ENCODE peak calls at places on chromosome 7, in ten cellular contexts. R is HCT116; L is heart right ventricle; S is cardiac muscle cell; G is small intestine; P is tibial artery; W is CD4-positive, alpha-beta T cell; T is AG04450; I is neuronal stem cell; B is left ventricle myocardium inferior. K is an unnamed sample.

GRCh38 chr7:65980478-65981250 is 1.3 kb downstream of the GUSB start:
- DNase-seq in G (peak), R (no peak), P (peak), S (peak), B (peak), I (no peak), W (peak), T (no peak), L (peak), K (peak)

GRCh38 chr7:79454325-79454960 is 976 bp upstream of the MAGI2 start:
- DNase-seq in G (no peak), W (no peak), P (peak), I (peak), L (peak), B (peak), S (peak), R (no peak), T (peak), K (peak)

GRCh38 chr7:150903627-150904026 is 51.3 kb downstream of the AOC1 start:
- DNase-seq in W (no peak), I (no peak), T (peak), B (peak), S (no peak), R (no peak), G (peak), P (no peak), L (peak), K (peak)

GRCh38 chr7:158824028-158824427 is 5.3 kb downstream of the ESYT2 start:
- DNase-seq in S (no peak), W (peak), I (no peak), P (no peak), L (no peak), R (no peak), B (no peak), G (peak), T (no peak), K (no peak)

GRCh38 chr7:80918909-80919721 is at the start of gene SEMA3C:
- DNase-seq in L (peak), W (no peak), B (peak), G (peak), R (peak), P (peak), T (peak), S (peak), I (peak), K (peak)

GRCh38 chr7:146090023-146090645 is 26.5 kb upstream of the CNTNAP2 start:
- DNase-seq in R (peak), P (no peak), G (peak), I (no peak), L (no peak), B (no peak), T (no peak), S (peak), W (no peak), K (no peak)

GRCh38 chr7:137081276-137081675 is 212.8 kb downstream of the CHRM2 start:
- DNase-seq in B (no peak), L (no peak), W (no peak), T (no peak), G (no peak), I (no peak), P (no peak), R (no peak), S (no peak), K (no peak)

GRCh38 chr7:18700147-18700546 is 204.6 kb downstream of the HDAC9 start:
- DNase-seq in T (no peak), G (no peak), P (no peak), W (no peak), B (no peak), L (no peak), I (no peak), R (peak), S (no peak), K (no peak)

GRCh38 chr7:47379629-47380324 is 202.1 kb downstream of the TNS3 start:
- DNase-seq in L (peak), P (peak), S (peak), R (peak), G (peak), I (peak), W (no peak), B (peak), T (peak), K (peak)

GRCh38 chr7:17774248-17774647 is 166.0 kb downstream of the SNX13 start:
- DNase-seq in L (no peak), T (peak), S (peak), G (no peak), P (no peak), R (no peak), I (no peak), W (no peak), B (no peak), K (no peak)

GRCh38 chr7:100017300-100017699 is 1.9 kb downstream of the ZKSCAN1 start:
- DNase-seq in P (peak), L (no peak), B (no peak), S (no peak), R (no peak), W (no peak), T (no peak), G (peak), I (no peak), K (no peak)

GRCh38 chr7:26688388-26688787 is 176.0 kb downstream of the SKAP2 start:
- DNase-seq in T (no peak), G (peak), I (no peak), W (no peak), B (no peak), P (no peak), R (no peak), L (no peak), S (no peak), K (no peak)

GRCh38 chr7:155298288-155298833 is 683 bp downstream of the INSIG1 start:
- DNase-seq in W (no peak), T (no peak), R (no peak), G (no peak), B (no peak), I (no peak), S (no peak), P (no peak), L (peak), K (no peak)

GRCh38 chr7:44697136-44698045 is 51.3 kb upstream of the ZMIZ2 start:
- DNase-seq in S (no peak), P (peak), R (no peak), G (no peak), T (no peak), L (no peak), B (no peak), I (no peak), W (no peak), K (no peak)

GRCh38 chr7:36032362-36032818 is 120.7 kb upstream of the EEPD1 start:
- DNase-seq in G (no peak), W (no peak), P (no peak), T (no peak), B (no peak), S (no peak), I (no peak), L (no peak), R (no peak), K (no peak)

GRCh38 chr7:72805526-72806494 is 22.2 kb downstream of the TYW1B start:
- DNase-seq in B (no peak), S (no peak), G (no peak), W (no peak), T (no peak), R (no peak), L (no peak), I (no peak), P (no peak), K (no peak)

GRCh38 chr7:107208046-107208458 is 39.2 kb downstream of the HBP1 start:
- DNase-seq in P (no peak), S (no peak), B (no peak), I (no peak), L (no peak), T (no peak), G (no peak), R (no peak), W (no peak), K (no peak)

GRCh38 chr7:151411551-151411950 is 1.7 kb upstream of the WDR86 start:
- DNase-seq in P (no peak), B (no peak), R (no peak), I (no peak), S (no peak), W (no peak), L (no peak), T (no peak), G (no peak), K (no peak)

GRCh38 chr7:140348161-140348849 is 50.0 kb downstream of the SLC37A3 start:
- DNase-seq in L (no peak), W (no peak), R (no peak), G (no peak), S (no peak), T (peak), B (no peak), P (no peak), I (no peak), K (no peak)

GRCh38 chr7:30162622-30163124 is 27.9 kb downstream of the MTURN start:
- DNase-seq in G (no peak), T (no peak), B (no peak), L (no peak), I (no peak), P (no peak), R (no peak), W (no peak), S (no peak), K (no peak)

GRCh38 chr7:7190142-7190541 is 7.8 kb downstream of the C1GALT1 start:
- DNase-seq in G (no peak), T (no peak), R (no peak), B (no peak), L (no peak), W (no peak), P (no peak), S (peak), I (no peak), K (no peak)

GRCh38 chr7:148738737-148739535 is 40.2 kb downstream of the CUL1 start:
- DNase-seq in L (no peak), P (no peak), T (no peak), R (no peak), W (no peak), S (no peak), G (no peak), I (no peak), B (no peak), K (no peak)

GRCh38 chr7:156475666-156476065 is 164.9 kb upstream of the RNF32 start:
- DNase-seq in B (no peak), S (no peak), L (no peak), I (peak), P (peak), W (no peak), G (no peak), T (peak), R (peak), K (peak)

GRCh38 chr7:95798401-95798930 is 26.1 kb downstream of the DYNC1I1 start:
- DNase-seq in G (no peak), T (no peak), B (no peak), S (no peak), I (no peak), W (no peak), P (no peak), L (no peak), R (no peak), K (no peak)

GRCh38 chr7:2736411-2736914 is 48.5 kb downstream of the AMZ1 start:
- DNase-seq in B (no peak), L (no peak), R (no peak), T (no peak), I (no peak), W (no peak), P (peak), G (no peak), S (peak), K (no peak)
- H3K27ac ChIP-seq in B (peak), L (no peak), R (no peak), T (no peak), I (no peak), W (no peak), P (no peak), G (no peak), S (peak), K (no peak)

GRCh38 chr7:142030294-142030693 is 34.6 kb downstream of the MGAM start:
- DNase-seq in I (no peak), G (no peak), W (no peak), B (no peak), P (no peak), L (no peak), T (no peak), S (no peak), R (no peak), K (no peak)
- H3K27ac ChIP-seq in I (no peak), G (no peak), W (no peak), B (no peak), P (no peak), L (no peak), T (no peak), S (no peak), R (no peak), K (no peak)

GRCh38 chr7:1940863-1941262 is 270.8 kb downstream of the ELFN1 start:
- DNase-seq in T (no peak), L (peak), W (no peak), P (no peak), G (no peak), I (no peak), B (peak), S (no peak), R (no peak), K (peak)
- H3K27ac ChIP-seq in T (no peak), L (no peak), W (peak), P (no peak), G (peak), I (no peak), B (no peak), S (no peak), R (no peak), K (no peak)

DNA sequence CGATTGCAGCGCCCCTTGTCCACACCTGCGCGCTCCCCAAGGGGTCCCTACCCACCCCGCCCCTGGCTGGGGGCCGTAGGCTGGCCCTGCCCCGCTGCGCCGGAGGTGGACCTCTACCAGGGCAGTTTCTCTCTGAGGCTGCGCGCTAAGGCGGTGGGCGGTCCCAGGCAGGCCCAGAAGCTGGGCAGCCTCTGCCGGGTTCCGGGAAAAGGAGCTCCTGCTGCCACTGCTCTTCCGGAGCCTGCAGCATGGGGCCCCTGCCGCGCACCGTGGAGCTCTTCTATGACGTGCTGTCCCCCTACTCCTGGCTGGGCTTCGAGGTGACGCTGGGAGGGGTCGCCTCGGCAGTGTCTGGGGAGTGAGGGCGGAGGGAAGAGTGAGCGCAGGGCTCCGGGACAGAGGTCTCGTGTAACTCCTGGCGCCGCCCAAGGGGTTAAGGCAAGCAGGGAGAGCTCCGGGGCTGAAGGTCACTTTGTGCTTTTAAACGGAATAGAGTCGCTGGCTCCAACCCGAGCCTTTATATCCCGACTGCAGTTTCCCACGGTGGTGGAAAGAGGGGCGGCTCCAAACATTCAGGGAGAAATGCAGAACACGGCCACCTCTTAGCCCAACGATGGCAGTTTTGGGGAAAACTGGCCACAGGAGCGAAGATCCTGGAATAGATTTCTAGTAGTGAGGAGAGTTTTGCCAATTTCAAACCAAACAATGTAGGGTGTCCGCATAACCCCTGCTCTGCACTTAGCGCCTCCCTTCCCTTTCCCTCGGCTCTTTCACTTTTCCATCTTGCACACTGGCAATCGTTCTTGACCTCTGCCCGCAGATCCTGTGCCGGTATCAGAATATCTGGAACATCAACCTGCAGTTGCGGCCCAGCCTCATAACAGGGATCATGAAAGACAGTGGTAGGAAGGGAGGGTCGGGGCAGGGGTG is at the start of gene GSTK1:
- DNase-seq in R (peak), P (peak), W (peak), G (peak), L (peak), I (peak), S (peak), B (peak), T (peak), K (peak)
- H3K27ac ChIP-seq in R (peak), P (peak), W (peak), G (peak), L (peak), I (peak), S (peak), B (peak), T (peak), K (peak)

GRCh38 chr7:131524116-131524515 is 32.3 kb downstream of the PODXL start:
- DNase-seq in T (no peak), B (no peak), R (no peak), S (no peak), W (no peak), P (no peak), G (no peak), I (no peak), L (no peak), K (no peak)
- H3K27ac ChIP-seq in T (no peak), B (peak), R (no peak), S (no peak), W (no peak), P (no peak), G (no peak), I (no peak), L (peak), K (no peak)

GRCh38 chr7:143882020-143882610 is 19.9 kb downstream of the TCAF1 start:
- DNase-seq in G (peak), R (no peak), T (no peak), S (peak), B (peak), P (peak), L (peak), I (peak), W (no peak), K (peak)
- H3K27ac ChIP-seq in G (peak), R (no peak), T (peak), S (peak), B (peak), P (peak), L (peak), I (peak), W (no peak), K (peak)

DNA sequence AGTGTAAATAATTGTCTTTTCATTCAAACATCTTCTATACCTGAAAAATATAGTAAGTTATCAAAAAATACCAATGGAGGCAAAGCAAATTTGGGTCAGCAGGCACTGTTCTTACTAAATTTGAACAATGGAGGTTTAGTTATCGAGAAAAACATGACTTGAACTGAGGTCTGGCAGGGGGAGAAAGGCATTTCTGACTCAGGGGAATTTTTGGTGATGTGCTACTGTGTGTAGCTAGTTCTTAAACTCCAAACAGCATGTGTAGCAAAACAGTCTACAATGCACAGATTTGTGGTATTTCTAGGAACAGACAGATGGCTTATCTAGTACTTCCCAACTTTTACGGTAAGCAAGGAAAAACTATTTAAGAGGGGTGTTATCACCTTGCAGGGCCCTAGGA is 311.6 kb upstream of the LRRN3 start:
- DNase-seq in G (no peak), B (no peak), R (no peak), L (no peak), W (no peak), T (no peak), I (no peak), S (no peak), P (no peak), K (no peak)
- H3K27ac ChIP-seq in G (no peak), B (no peak), R (no peak), L (no peak), W (no peak), T (no peak), I (no peak), S (no peak), P (no peak), K (no peak)

DNA sequence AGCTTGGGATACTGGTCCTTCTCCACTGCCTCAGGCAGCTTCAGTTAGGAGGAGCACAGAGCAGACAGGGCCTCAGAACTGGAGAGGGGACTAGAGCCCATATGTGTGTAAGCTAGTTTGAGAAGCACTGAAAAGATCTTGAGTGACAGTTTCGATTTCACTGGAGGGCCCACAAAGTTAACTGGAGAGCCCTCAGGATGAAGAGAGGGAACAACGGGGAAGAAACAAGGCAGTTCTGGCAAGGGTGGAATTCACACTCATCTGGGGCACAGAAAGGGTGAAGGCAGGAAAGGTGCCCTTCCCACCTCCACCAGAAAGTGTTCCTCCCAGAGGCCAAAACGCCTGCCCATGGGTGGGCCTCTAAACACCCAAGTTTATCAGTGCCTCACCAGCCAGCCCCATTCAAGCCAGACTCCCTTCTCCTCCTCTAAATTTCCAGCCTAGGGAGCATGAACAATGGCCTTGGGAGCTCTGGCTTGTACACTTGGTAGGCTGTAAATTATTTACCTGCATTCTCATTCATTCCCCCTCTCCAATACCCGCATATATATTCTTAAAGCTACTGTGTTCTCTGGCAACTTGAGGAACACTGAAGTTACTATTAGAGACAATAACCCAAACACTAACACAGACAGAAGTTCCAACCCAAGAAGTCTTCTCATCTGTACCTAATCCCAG is 3.4 kb downstream of the WDR91 start:
- DNase-seq in S (no peak), B (no peak), R (no peak), I (no peak), L (no peak), G (no peak), T (no peak), P (no peak), W (no peak), K (peak)
- H3K27ac ChIP-seq in S (peak), B (no peak), R (no peak), I (no peak), L (no peak), G (no peak), T (no peak), P (no peak), W (no peak), K (peak)

GRCh38 chr7:20218261-20218660 is 1.1 kb upstream of the MACC1 start:
- DNase-seq in I (no peak), R (no peak), S (no peak), P (no peak), B (no peak), W (no peak), T (no peak), G (no peak), L (no peak), K (no peak)
- H3K27ac ChIP-seq in I (no peak), R (peak), S (no peak), P (no peak), B (no peak), W (no peak), T (no peak), G (peak), L (no peak), K (peak)

GRCh38 chr7:84210301-84210700 is 15.7 kb upstream of the SEMA3A start:
- DNase-seq in G (no peak), W (no peak), B (no peak), R (no peak), T (no peak), L (no peak), I (no peak), S (no peak), P (no peak), K (no peak)

GRCh38 chr7:84204655-84205054 is 10.1 kb upstream of the SEMA3A start:
- DNase-seq in G (no peak), L (no peak), R (no peak), S (no peak), P (no peak), W (no peak), I (no peak), B (no peak), T (peak), K (no peak)

GRCh38 chr7:84209006-84209405 is 14.4 kb upstream of the SEMA3A start:
- DNase-seq in T (no peak), B (no peak), S (no peak), P (no peak), L (no peak), I (no peak), G (no peak), R (no peak), W (no peak), K (no peak)

GRCh38 chr7:84207620-84208019 is 13.0 kb upstream of the SEMA3A start:
- DNase-seq in R (no peak), S (no peak), B (no peak), I (no peak), T (no peak), W (no peak), L (no peak), G (no peak), P (no peak), K (no peak)

GRCh38 chr7:84207025-84207424 is 12.4 kb upstream of the SEMA3A start:
- DNase-seq in G (no peak), W (no peak), T (no peak), S (no peak), B (no peak), L (no peak), I (no peak), P (no peak), R (no peak), K (no peak)
- H3K27ac ChIP-seq in G (no peak), W (no peak), T (no peak), S (no peak), B (no peak), L (no peak), I (no peak), P (no peak), R (no peak), K (no peak)